ENCODE peak calls at places on chromosomes 5 and 9, in eight cellular contexts. G is spleen, R is Peyer's patch, H is Caco-2, X is astrocyte of the spinal cord, Y is sigmoid colon, J is fibroblast of mammary gland, T is AG04449. I is an unnamed sample.

GRCh38 chr9:21836437-21837161 is 34.2 kb downstream of the MTAP start:
- DNase-seq in G (no peak), R (no peak), H (no peak), X (peak), Y (no peak), J (peak), T (peak), I (no peak)

GRCh38 chr5:11046160-11046559 is 285.1 kb upstream of the DAP start:
- DNase-seq in G (no peak), R (no peak), H (no peak), X (no peak), Y (no peak), J (peak), T (no peak), I (no peak)

GRCh38 chr9:108139900-108140299 is 650.3 kb upstream of the KLF4 start:
- DNase-seq in G (no peak), R (no peak), H (no peak), X (no peak), Y (no peak), J (no peak), T (no peak), I (no peak)

GRCh38 chr5:111626473-111627166 is 114.3 kb upstream of the STARD4 start:
- DNase-seq in G (no peak), R (no peak), H (no peak), X (no peak), Y (no peak), J (no peak), T (no peak), I (no peak)

GRCh38 chr5:67222243-67223033 is 25.8 kb upstream of the CD180 start:
- DNase-seq in G (no peak), R (no peak), H (no peak), X (no peak), Y (no peak), J (no peak), T (no peak), I (no peak)

GRCh38 chr9:95727947-95728546 is 147.4 kb upstream of the ERCC6L2 start:
- DNase-seq in G (no peak), R (no peak), H (no peak), X (no peak), Y (no peak), J (no peak), T (no peak), I (no peak)

GRCh38 chr5:100902406-100903035 is 561 bp downstream of the ST8SIA4 start:
- DNase-seq in G (peak), R (peak), H (no peak), X (peak), Y (no peak), J (no peak), T (no peak), I (no peak)

GRCh38 chr5:146732966-146733365 is 145.6 kb downstream of the PPP2R2B start:
- DNase-seq in G (no peak), R (no peak), H (no peak), X (no peak), Y (no peak), J (peak), T (no peak), I (no peak)

GRCh38 chr5:60487466-60487865 is 212.5 kb downstream of the DEPDC1B start:
- DNase-seq in G (no peak), R (no peak), H (no peak), X (no peak), Y (no peak), J (peak), T (no peak), I (no peak)

GRCh38 chr5:139488269-139488668 is 5.7 kb upstream of the STING1 start:
- DNase-seq in G (peak), R (peak), H (no peak), X (no peak), Y (peak), J (no peak), T (no peak), I (peak)

GRCh38 chr5:32961066-32961429 is 249.9 kb downstream of the NPR3 start:
- DNase-seq in G (no peak), R (no peak), H (no peak), X (no peak), Y (no peak), J (peak), T (no peak), I (no peak)

GRCh38 chr5:139495644-139496435 is 13.3 kb upstream of the STING1 start:
- DNase-seq in G (no peak), R (no peak), H (no peak), X (no peak), Y (no peak), J (peak), T (no peak), I (no peak)

GRCh38 chr9:12640021-12640587 is 53.1 kb upstream of the TYRP1 start:
- DNase-seq in G (no peak), R (no peak), H (peak), X (peak), Y (no peak), J (peak), T (peak), I (no peak)

GRCh38 chr5:110054240-110054639 is 364.5 kb downstream of the MAN2A1 start:
- DNase-seq in G (no peak), R (peak), H (no peak), X (peak), Y (peak), J (peak), T (no peak), I (no peak)

GRCh38 chr5:115068239-115069086 is 101.2 kb downstream of the TRIM36 start:
- DNase-seq in G (no peak), R (no peak), H (peak), X (peak), Y (no peak), J (peak), T (no peak), I (peak)

GRCh38 chr9:20624201-20625002 is 2.1 kb upstream of the MLLT3 start:
- DNase-seq in G (peak), R (peak), H (peak), X (peak), Y (peak), J (peak), T (no peak), I (peak)

GRCh38 chr5:120062515-120062917 is 401.6 kb upstream of the PRR16 start:
- DNase-seq in G (no peak), R (no peak), H (no peak), X (peak), Y (no peak), J (peak), T (peak), I (no peak)

GRCh38 chr9:90141723-90142122 is 500.9 kb downstream of the DIRAS2 start:
- DNase-seq in G (no peak), R (no peak), H (no peak), X (peak), Y (no peak), J (peak), T (no peak), I (peak)

GRCh38 chr5:93681432-93681831 is 60.0 kb downstream of the POU5F2 start:
- DNase-seq in G (no peak), R (no peak), H (no peak), X (peak), Y (no peak), J (peak), T (no peak), I (no peak)

GRCh38 chr9:71446499-71447411 is 321.6 kb downstream of the CEMIP2 start:
- DNase-seq in G (peak), R (peak), H (peak), X (peak), Y (no peak), J (peak), T (no peak), I (peak)

GRCh38 chr9:97567182-97567893 is 65.8 kb downstream of the TSTD2 start:
- DNase-seq in G (peak), R (no peak), H (no peak), X (no peak), Y (no peak), J (no peak), T (no peak), I (no peak)

GRCh38 chr5:119074419-119074818 is 3.5 kb downstream of the DMXL1 start:
- DNase-seq in G (no peak), R (no peak), H (no peak), X (no peak), Y (no peak), J (no peak), T (no peak), I (peak)

GRCh38 chr5:95530441-95530840 is 24.3 kb downstream of the SKIC3 start:
- DNase-seq in G (no peak), R (no peak), H (no peak), X (peak), Y (no peak), J (peak), T (peak), I (no peak)

GRCh38 chr9:92726971-92727715 is 37.5 kb downstream of the BICD2 start:
- DNase-seq in G (peak), R (peak), H (peak), X (peak), Y (no peak), J (peak), T (no peak), I (no peak)

GRCh38 chr5:32339878-32340277 is 27.1 kb upstream of the MTMR12 start:
- DNase-seq in G (no peak), R (no peak), H (no peak), X (no peak), Y (no peak), J (no peak), T (no peak), I (no peak)

GRCh38 chr5:87825583-87825982 is 412.9 kb upstream of the CCNH start:
- DNase-seq in G (no peak), R (no peak), H (no peak), X (no peak), Y (no peak), J (no peak), T (no peak), I (no peak)

GRCh38 chr5:88745093-88745696 is 137.8 kb downstream of the MEF2C start:
- DNase-seq in G (no peak), R (no peak), H (no peak), X (no peak), Y (no peak), J (no peak), T (no peak), I (no peak)

GRCh38 chr9:89278997-89279739 is 31.8 kb upstream of the CKS2 start:
- DNase-seq in G (no peak), R (no peak), H (peak), X (peak), Y (no peak), J (peak), T (peak), I (peak)

GRCh38 chr5:139394123-139394653 is 716 bp downstream of the PROB1 start:
- DNase-seq in G (peak), R (peak), H (no peak), X (no peak), Y (no peak), J (no peak), T (no peak), I (peak)

GRCh38 chr5:138568061-138568824 is 7.0 kb downstream of the HSPA9 start:
- DNase-seq in G (no peak), R (no peak), H (no peak), X (peak), Y (no peak), J (peak), T (no peak), I (no peak)

GRCh38 chr5:19886123-19886921 is 101.7 kb downstream of the CDH18 start:
- DNase-seq in G (no peak), R (no peak), H (no peak), X (peak), Y (no peak), J (peak), T (peak), I (no peak)

GRCh38 chr5:83255268-83255667 is 177.9 kb downstream of the XRCC4 start:
- DNase-seq in G (no peak), R (no peak), H (no peak), X (peak), Y (no peak), J (peak), T (peak), I (no peak)

GRCh38 chr5:81172710-81173109 is 60.4 kb upstream of the CKMT2 start:
- DNase-seq in G (no peak), R (no peak), H (no peak), X (no peak), Y (no peak), J (peak), T (no peak), I (no peak)

GRCh38 chr9:7135735-7136134 is 378.0 kb downstream of the KDM4C start:
- DNase-seq in G (no peak), R (no peak), H (no peak), X (no peak), Y (no peak), J (no peak), T (no peak), I (no peak)

GRCh38 chr5:15645376-15645775 is 145.4 kb downstream of the FBXL7 start:
- DNase-seq in G (no peak), R (no peak), H (no peak), X (peak), Y (no peak), J (peak), T (no peak), I (no peak)

GRCh38 chr5:38673671-38674071 is 117.2 kb upstream of the LIFR start:
- DNase-seq in G (no peak), R (no peak), H (no peak), X (no peak), Y (no peak), J (peak), T (no peak), I (no peak)

GRCh38 chr5:108696951-108697715 is 50.6 kb upstream of the FER start:
- DNase-seq in G (no peak), R (no peak), H (no peak), X (no peak), Y (no peak), J (no peak), T (no peak), I (no peak)

GRCh38 chr5:6218116-6218515 is 160.2 kb downstream of the MED10 start:
- DNase-seq in G (no peak), R (no peak), H (no peak), X (no peak), Y (no peak), J (no peak), T (no peak), I (no peak)

GRCh38 chr5:6215891-6216290 is 162.5 kb downstream of the MED10 start:
- DNase-seq in G (no peak), R (no peak), H (no peak), X (no peak), Y (no peak), J (no peak), T (no peak), I (no peak)

GRCh38 chr5:6218517-6218916 is 159.8 kb downstream of the MED10 start:
- DNase-seq in G (no peak), R (no peak), H (no peak), X (no peak), Y (no peak), J (no peak), T (no peak), I (no peak)

GRCh38 chr5:6220346-6221088 is 157.8 kb downstream of the MED10 start:
- DNase-seq in G (no peak), R (no peak), H (no peak), X (peak), Y (no peak), J (no peak), T (no peak), I (no peak)

GRCh38 chr5:6216516-6217075 is 161.8 kb downstream of the MED10 start:
- DNase-seq in G (no peak), R (no peak), H (no peak), X (no peak), Y (no peak), J (no peak), T (no peak), I (no peak)
- TF ChIP-seq CTCF in G (no peak), R (no peak), H (no peak), X (no peak), Y (no peak), J (no peak), T (no peak), I (no peak)

DNA sequence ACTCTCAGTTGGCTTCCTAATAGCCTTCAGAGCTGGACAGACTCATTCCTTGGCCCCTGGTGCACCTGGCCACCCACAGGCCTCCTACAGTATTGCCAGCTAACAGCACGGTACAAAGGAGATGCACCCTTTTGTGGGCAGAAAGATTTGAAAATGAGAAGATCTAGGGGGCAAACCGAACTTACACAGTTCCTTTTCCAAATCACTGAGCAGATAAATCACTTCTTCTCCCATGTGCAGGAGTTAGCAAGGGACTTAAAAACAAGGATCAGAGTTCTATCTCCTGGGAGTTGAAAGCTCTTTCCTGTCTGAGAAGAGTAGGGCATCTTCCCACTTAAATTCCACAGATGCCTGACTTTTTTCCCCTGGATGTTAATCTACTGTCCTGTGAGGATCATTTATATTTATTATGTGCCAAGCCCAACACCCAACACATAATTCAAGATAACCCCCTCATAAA is 207.4 kb upstream of the DAPK1 start:
- DNase-seq in G (no peak), R (no peak), H (peak), X (no peak), Y (no peak), J (peak), T (no peak), I (no peak)
- TF ChIP-seq CTCF in G (no peak), R (no peak), H (no peak), X (peak), Y (no peak), J (peak), T (peak), I (no peak)

GRCh38 chr5:2958976-2959375 is 207.5 kb upstream of the IRX2 start:
- DNase-seq in G (no peak), R (no peak), H (no peak), X (no peak), Y (no peak), J (no peak), T (no peak), I (no peak)

GRCh38 chr5:2960309-2960708 is 208.8 kb upstream of the IRX2 start:
- DNase-seq in G (no peak), R (no peak), H (no peak), X (no peak), Y (no peak), J (no peak), T (no peak), I (no peak)
- TF ChIP-seq CTCF in G (no peak), R (no peak), H (no peak), X (no peak), Y (no peak), J (no peak), T (no peak), I (no peak)

GRCh38 chr9:127612993-127613954 is 1.2 kb downstream of the STXBP1 start:
- DNase-seq in G (peak), R (peak), H (peak), X (peak), Y (peak), J (peak), T (no peak), I (peak)

GRCh38 chr9:127614961-127615360 is 2.9 kb downstream of the STXBP1 start:
- DNase-seq in G (no peak), R (no peak), H (no peak), X (no peak), Y (no peak), J (peak), T (no peak), I (no peak)

GRCh38 chr9:127608104-127608966 is 3.7 kb upstream of the STXBP1 start:
- DNase-seq in G (peak), R (peak), H (peak), X (no peak), Y (peak), J (peak), T (no peak), I (peak)

GRCh38 chr9:127611796-127612790 is at the start of gene STXBP1:
- DNase-seq in G (peak), R (peak), H (peak), X (peak), Y (peak), J (peak), T (no peak), I (peak)
- TF ChIP-seq CTCF in G (no peak), R (no peak), H (no peak), X (peak), Y (no peak), J (no peak), T (peak), I (no peak)

GRCh38 chr9:127204771-127205470 is 59.7 kb upstream of the GARNL3 start:
- DNase-seq in G (peak), R (no peak), H (no peak), X (no peak), Y (peak), J (peak), T (no peak), I (no peak)
- TF ChIP-seq CTCF in G (no peak), R (no peak), H (no peak), X (peak), Y (no peak), J (peak), T (peak), I (peak)

GRCh38 chr5:1139806-1140187 is 27.9 kb upstream of the SLC12A7 start:
- DNase-seq in G (no peak), R (no peak), H (no peak), X (no peak), Y (no peak), J (no peak), T (no peak), I (no peak)
- TF ChIP-seq CTCF in G (no peak), R (no peak), H (no peak), X (no peak), Y (no peak), J (no peak), T (no peak), I (no peak)

GRCh38 chr5:43636076-43636475 is 33.1 kb downstream of the NNT start:
- DNase-seq in G (no peak), R (no peak), H (no peak), X (no peak), Y (no peak), J (no peak), T (no peak), I (no peak)

GRCh38 chr5:43631182-43631910 is 28.4 kb downstream of the NNT start:
- DNase-seq in G (no peak), R (peak), H (peak), X (peak), Y (peak), J (peak), T (peak), I (peak)

GRCh38 chr5:43635374-43635773 is 32.4 kb downstream of the NNT start:
- DNase-seq in G (no peak), R (no peak), H (no peak), X (peak), Y (no peak), J (peak), T (no peak), I (no peak)

GRCh38 chr5:43637416-43637815 is 34.4 kb downstream of the NNT start:
- DNase-seq in G (no peak), R (no peak), H (no peak), X (no peak), Y (no peak), J (no peak), T (no peak), I (no peak)

GRCh38 chr5:43634621-43635020 is 31.6 kb downstream of the NNT start:
- DNase-seq in G (no peak), R (no peak), H (no peak), X (no peak), Y (no peak), J (no peak), T (no peak), I (no peak)
- TF ChIP-seq CTCF in G (no peak), R (no peak), H (no peak), X (no peak), Y (no peak), J (no peak), T (no peak), I (no peak)

I was measured in GM13976.